ENCODE peak calls at places on chromosome X, in five cellular contexts. O is H1, M is HepG2, D is K562, X is GM12878. B is an unnamed sample.

GRCh38 chrX:151596282-151596681 is 32.8 kb downstream of the PASD1 start:
- DNase-seq in O (no peak), M (no peak), D (peak; percentile 5), X (no peak), B (no peak)

GRCh38 chrX:50910685-50911176 is at the start of gene BMP15:
- DNase-seq in O (no peak), M (no peak), D (no peak), X (no peak), B (no peak)

GRCh38 chrX:133171962-133172708 is 46.0 kb downstream of the TFDP3 start:
- DNase-seq in O (no peak), M (no peak), D (peak; percentile 9), X (no peak), B (peak; percentile 17)

GRCh38 chrX:136759968-136760367 is 20.8 kb downstream of the ARHGEF6 start:
- DNase-seq in O (peak; percentile 2), M (no peak), D (peak; percentile 15), X (peak; percentile 28), B (no peak)

GRCh38 chrX:53294024-53294648 is 12.8 kb upstream of the IQSEC2 start:
- DNase-seq in O (no peak), M (no peak), D (peak; percentile 58), X (no peak), B (no peak)

GRCh38 chrX:74449322-74449936 is 28.1 kb downstream of the SLC16A2 start:
- DNase-seq in O (no peak), M (no peak), D (no peak), X (no peak), B (no peak)

GRCh38 chrX:71253253-71254091 is 468 bp downstream of the ZMYM3 start:
- DNase-seq in O (no peak), M (peak; percentile 13), D (peak; percentile 77), X (no peak), B (peak; percentile 29)

GRCh38 chrX:153917814-153918213 is 8.2 kb downstream of the ARHGAP4 start:
- DNase-seq in O (no peak), M (no peak), D (no peak), X (no peak), B (no peak)

GRCh38 chrX:26581086-26581485 is 365.1 kb downstream of the MAGEB5 start:
- DNase-seq in O (no peak), M (no peak), D (no peak), X (no peak), B (no peak)

GRCh38 chrX:133391116-133391515 is 24.2 kb downstream of the GPC4 start:
- DNase-seq in O (no peak), M (no peak), D (no peak), X (no peak), B (no peak)

GRCh38 chrX:9324676-9325075 is 140.2 kb upstream of the TBL1X start:
- DNase-seq in O (no peak), M (no peak), D (no peak), X (no peak), B (no peak)

GRCh38 chrX:38038501-38038900 is 32.1 kb downstream of the SYTL5 start:
- DNase-seq in O (no peak), M (no peak), D (no peak), X (peak; percentile 31), B (no peak)

GRCh38 chrX:153665726-153666306 is 7.8 kb downstream of the PNCK start:
- DNase-seq in O (no peak), M (no peak), D (no peak), X (no peak), B (no peak)

GRCh38 chrX:69555396-69556023 is 51.4 kb downstream of the NALF2 start:
- DNase-seq in O (no peak), M (no peak), D (no peak), X (no peak), B (no peak)

GRCh38 chrX:12974217-12974796 is 603 bp upstream of the TMSB4X start:
- DNase-seq in O (no peak), M (no peak), D (peak; percentile 73), X (no peak), B (peak; percentile 84)

GRCh38 chrX:96440941-96441340 is 243.7 kb upstream of the DIAPH2 start:
- DNase-seq in O (no peak), M (no peak), D (no peak), X (no peak), B (no peak)

GRCh38 chrX:153474718-153475117 is 4.3 kb upstream of the HAUS7 start:
- DNase-seq in O (no peak), M (no peak), D (peak; percentile 47), X (no peak), B (no peak)

GRCh38 chrX:45765726-45766125 is 565.0 kb upstream of the DIPK2B start:
- DNase-seq in O (no peak), M (no peak), D (no peak), X (no peak), B (no peak)

GRCh38 chrX:103215768-103216085 is 819 bp downstream of the BEX4 start:
- DNase-seq in O (no peak), M (no peak), D (peak; percentile 46), X (no peak), B (no peak)

GRCh38 chrX:40078489-40079288 is 19.1 kb downstream of the BCOR start:
- DNase-seq in O (no peak), M (no peak), D (no peak), X (no peak), B (no peak)

GRCh38 chrX:118571829-118572228 is 76.2 kb downstream of the DOCK11 start:
- DNase-seq in O (no peak), M (peak; percentile 1), D (no peak), X (no peak), B (no peak)

GRCh38 chrX:103845165-103845653 is 13.2 kb upstream of the RAB9B start:
- DNase-seq in O (peak; percentile 29), M (peak; percentile 10), D (peak; percentile 54), X (peak; percentile 33), B (peak; percentile 44)

GRCh38 chrX:16267431-16267830 is 100.2 kb downstream of the MAGEB17 start:
- DNase-seq in O (no peak), M (no peak), D (no peak), X (no peak), B (no peak)

GRCh38 chrX:20066968-20067708 is 49.6 kb downstream of the MAP7D2 start:
- DNase-seq in O (no peak), M (peak; percentile 35), D (peak; percentile 40), X (no peak), B (peak; percentile 45)

GRCh38 chrX:57752866-57753265 is 72.8 kb upstream of the NLRP2B start:
- DNase-seq in O (no peak), M (no peak), D (no peak), X (no peak), B (no peak)

GRCh38 chrX:1679238-1679637 is 64.4 kb downstream of the ASMT start:
- DNase-seq in O (no peak), M (no peak), D (no peak), X (no peak), B (no peak)

GRCh38 chrX:47607091-47607490 is 12.6 kb downstream of the SYN1 start:
- DNase-seq in O (no peak), M (no peak), D (no peak), X (no peak), B (no peak)

GRCh38 chrX:47610506-47610905 is 9.2 kb downstream of the SYN1 start:
- DNase-seq in O (no peak), M (no peak), D (no peak), X (no peak), B (no peak)

GRCh38 chrX:47605024-47605423 is 14.6 kb downstream of the SYN1 start:
- DNase-seq in O (no peak), M (no peak), D (no peak), X (no peak), B (no peak)

GRCh38 chrX:47611926-47612325 is 7.7 kb downstream of the SYN1 start:
- DNase-seq in O (no peak), M (no peak), D (no peak), X (no peak), B (no peak)

DNA sequence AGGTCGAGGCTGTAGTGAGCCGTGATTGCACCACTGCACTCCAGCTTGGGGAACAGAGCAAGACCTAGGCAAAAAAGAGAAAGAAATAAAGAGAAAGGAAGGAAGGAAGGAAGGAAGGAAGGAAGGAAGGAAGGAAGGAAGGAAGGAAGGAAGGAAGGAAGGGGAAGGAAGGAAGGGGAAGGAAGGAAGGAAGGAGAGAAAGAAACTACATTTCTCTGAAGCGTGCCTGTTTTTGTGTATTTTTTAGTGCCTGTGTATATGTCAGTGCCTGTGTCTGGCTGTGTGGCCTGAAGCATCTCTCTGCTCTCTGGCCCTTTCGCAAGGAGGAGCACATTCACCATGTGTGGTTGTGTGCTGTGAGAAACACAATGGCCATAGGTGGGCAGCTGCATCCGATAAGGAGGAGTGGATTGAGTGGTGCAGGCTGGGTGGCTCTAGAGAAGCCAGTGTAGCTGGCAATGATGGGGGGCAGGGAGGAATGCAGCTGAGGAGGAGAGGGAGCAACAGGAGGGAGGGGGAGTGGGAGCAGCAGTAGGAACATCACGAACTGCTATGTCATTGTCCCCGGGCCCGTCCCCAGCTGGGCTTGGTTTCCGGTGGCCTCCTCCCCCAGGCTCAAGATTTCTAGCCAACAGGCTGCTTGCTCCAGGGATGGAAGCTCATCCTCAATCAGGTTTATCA is 11.4 kb downstream of the SYN1 start:
- DNase-seq in O (no peak), M (no peak), D (peak; percentile 67), X (no peak), B (no peak)
- TF ChIP-seq MAX in O (no peak), M (no peak), D (no peak), X (no peak), B (no peak)

DNA sequence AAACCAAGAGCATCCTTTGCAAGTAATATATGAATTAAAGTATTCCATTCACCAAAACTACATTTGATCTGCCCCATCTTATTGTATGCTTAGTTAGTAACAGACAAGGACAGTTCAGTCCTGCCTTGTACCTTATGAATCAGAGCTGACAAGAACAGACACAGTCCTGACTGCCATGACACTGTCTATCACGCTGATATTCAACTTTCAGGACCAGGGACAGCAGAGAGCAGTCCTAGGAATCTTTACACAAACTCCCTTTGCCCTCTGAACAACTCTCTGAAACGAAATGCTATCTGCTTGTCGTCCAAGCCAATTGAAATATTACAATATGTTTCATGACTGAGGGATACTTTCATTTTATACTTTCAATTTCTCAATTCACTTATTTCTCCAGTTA is 268.6 kb upstream of the VCX start:
- DNase-seq in O (no peak), M (peak; percentile 14), D (peak; percentile 0), X (no peak), B (no peak)
- TF ChIP-seq USF2 in O (no peak), M (no peak), D (no peak), X (no peak), B (no peak)

DNA sequence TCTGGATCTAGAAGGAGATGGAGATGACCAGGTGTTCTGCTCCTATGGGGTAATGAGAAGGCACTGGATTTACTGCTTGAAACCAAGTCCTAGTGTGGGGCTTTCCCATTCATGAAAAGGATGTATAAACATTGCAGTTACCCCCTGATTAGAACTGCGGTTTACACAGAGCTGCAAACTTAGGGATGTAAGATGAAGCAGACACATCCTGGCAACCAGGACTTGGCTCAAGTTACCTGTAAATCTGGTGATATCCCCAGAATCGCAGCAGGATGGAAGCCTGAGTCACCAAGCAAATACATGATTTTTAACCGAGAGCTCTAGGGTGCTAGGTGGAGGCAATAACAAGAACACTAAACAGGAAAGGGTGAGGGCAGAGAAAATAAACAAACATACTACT is 178.6 kb upstream of the MAMLD1 start:
- DNase-seq in O (no peak), M (no peak), D (no peak), X (no peak), B (peak; percentile 39)
- TF ChIP-seq HDAC2 in O (no peak), M (no peak), D (no peak), X (no peak), B (no peak)

DNA sequence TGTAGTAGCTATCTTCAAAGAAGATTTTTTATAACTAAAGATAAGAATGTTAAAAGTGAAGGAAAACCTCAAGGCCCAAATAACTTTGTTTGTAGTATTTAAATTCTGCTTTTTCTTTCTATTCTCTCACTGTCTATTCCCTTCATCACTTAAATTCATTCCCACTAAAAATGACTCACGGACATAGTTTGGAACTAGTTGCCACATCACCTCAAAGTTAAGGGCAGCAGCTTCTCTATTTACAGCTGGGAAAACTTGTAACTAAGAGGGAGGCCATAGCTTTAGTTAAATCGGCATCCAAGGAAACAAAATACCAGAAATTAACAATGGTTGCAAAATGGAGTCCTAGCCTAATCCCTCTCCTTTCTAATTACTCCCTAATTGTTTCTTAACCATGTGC is 325.4 kb upstream of the MAGEB2 start:
- DNase-seq in O (no peak), M (no peak), D (no peak), X (no peak), B (no peak)
- TF ChIP-seq MAX in O (no peak), M (no peak), D (no peak), X (no peak), B (no peak)